ENCODE peak calls at places on chromosomes 11 and 22, in eight cellular contexts. J is A549, Z is AG04449, T is left ventricle myocardium inferior, F is dorsolateral prefrontal cortex, H is fibroblast of lung, P is kidney epithelial cell, S is GM12865. N is an unnamed sample.
A peak's percentile ranks its signal among the peaks of the same experiment; 100 is the strongest.

GRCh38 chr11:126781942-126782341 is 218.6 kb downstream of the KIRREL3 start:
- DNase-seq in H (no peak), Z (no peak), J (no peak), F (no peak), S (no peak), T (no peak), P (no peak), N (no peak)

GRCh38 chr22:39383841-39384625 is 15.5 kb upstream of the TAB1 start:
- DNase-seq in T (no peak), S (no peak), F (no peak), Z (no peak), P (no peak), H (no peak), J (no peak), N (no peak)

GRCh38 chr11:70031631-70032469 is 46.3 kb upstream of the ANO1 start:
- DNase-seq in T (no peak), P (no peak), J (no peak), H (no peak), Z (no peak), S (no peak), F (no peak), N (no peak)

GRCh38 chr11:8268530-8269461 is 5.1 kb upstream of the LMO1 start:
- DNase-seq in T (no peak), J (no peak), S (no peak), H (no peak), F (no peak), P (no peak), Z (no peak), N (no peak)

GRCh38 chr22:37204045-37204655 is 8.1 kb downstream of the SSTR3 start:
- DNase-seq in T (no peak), S (no peak), H (no peak), Z (no peak), J (no peak), F (no peak), P (no peak), N (no peak)

GRCh38 chr22:38257650-38258246 is 15.1 kb downstream of the TMEM184B start:
- DNase-seq in H (no peak), F (no peak), T (no peak), P (no peak), J (no peak), S (no peak), Z (no peak), N (no peak)

GRCh38 chr11:3109434-3109833 is 52.2 kb upstream of the CARS1 start:
- DNase-seq in T (no peak), J (no peak), P (no peak), Z (no peak), F (no peak), H (no peak), S (no peak), N (no peak)

GRCh38 chr11:28049338-28050216 is 58.4 kb downstream of the KIF18A start:
- DNase-seq in P (no peak), H (peak; percentile 55), Z (no peak), S (no peak), T (no peak), J (peak; percentile 8), F (no peak), N (no peak)

GRCh38 chr11:419248-420005 is 4.6 kb upstream of the SIGIRR start:
- DNase-seq in J (no peak), Z (no peak), S (no peak), P (no peak), T (no peak), F (no peak), H (no peak), N (no peak)

GRCh38 chr11:90407350-90407749 is 184.5 kb upstream of the CHORDC1 start:
- DNase-seq in H (no peak), T (no peak), J (no peak), P (no peak), S (no peak), F (no peak), Z (no peak), N (no peak)

GRCh38 chr22:28237783-28238182 is 318.7 kb upstream of the PITPNB start:
- DNase-seq in Z (no peak), T (no peak), F (no peak), H (no peak), P (no peak), J (no peak), S (no peak), N (no peak)

GRCh38 chr11:6594142-6594768 is 9.2 kb downstream of the RRP8 start:
- DNase-seq in S (no peak), F (no peak), T (no peak), H (no peak), Z (no peak), J (no peak), P (no peak), N (no peak)
- H3K4me3 ChIP-seq in S (no peak overlapping the region), F (no peak overlapping the region), T (no peak overlapping the region), H (no peak overlapping the region), Z (no peak overlapping the region), J (no peak overlapping the region), P (no peak overlapping the region), N (no peak overlapping the region)

DNA sequence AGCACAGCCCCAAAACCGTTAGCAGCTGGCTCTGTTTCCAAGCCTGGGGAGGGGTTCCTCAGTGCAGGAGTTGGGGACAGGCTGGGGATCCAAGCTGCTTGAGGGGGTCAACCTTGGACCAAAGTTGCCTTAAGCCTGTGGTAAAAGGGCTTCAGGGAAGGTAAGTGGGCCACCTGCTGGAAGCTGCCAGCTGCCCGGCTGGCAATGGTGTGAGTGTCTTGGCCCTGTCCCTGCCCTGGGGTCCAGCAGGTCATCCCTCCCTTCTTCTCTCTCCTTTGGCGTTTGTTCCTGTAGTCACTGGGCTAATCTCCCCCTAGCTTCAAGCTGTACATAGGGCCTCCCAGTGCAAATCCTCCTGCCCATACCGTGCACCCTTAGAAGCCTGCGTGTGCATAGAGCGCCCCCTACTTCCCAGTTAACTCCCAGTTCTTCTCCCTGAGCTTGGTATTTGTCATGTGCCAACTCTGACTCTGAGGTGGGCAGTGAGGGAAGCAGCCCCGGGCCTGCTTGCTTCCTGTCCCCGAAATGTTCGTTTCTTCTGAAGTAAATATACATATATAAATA is 4.4 kb downstream of the TMEM258 start:
- DNase-seq in P (no peak), T (no peak), H (peak; percentile 62), Z (no peak), S (peak; percentile 42), F (no peak), J (peak; percentile 85), N (peak; percentile 18)
- TF ChIP-seq CTCF in P (peak; percentile 74), T (peak; percentile 34), H (peak; percentile 53), Z (peak; percentile 53), S (peak; percentile 43), F (peak; percentile 63), J (peak; percentile 91), N (peak; percentile 80)

DNA sequence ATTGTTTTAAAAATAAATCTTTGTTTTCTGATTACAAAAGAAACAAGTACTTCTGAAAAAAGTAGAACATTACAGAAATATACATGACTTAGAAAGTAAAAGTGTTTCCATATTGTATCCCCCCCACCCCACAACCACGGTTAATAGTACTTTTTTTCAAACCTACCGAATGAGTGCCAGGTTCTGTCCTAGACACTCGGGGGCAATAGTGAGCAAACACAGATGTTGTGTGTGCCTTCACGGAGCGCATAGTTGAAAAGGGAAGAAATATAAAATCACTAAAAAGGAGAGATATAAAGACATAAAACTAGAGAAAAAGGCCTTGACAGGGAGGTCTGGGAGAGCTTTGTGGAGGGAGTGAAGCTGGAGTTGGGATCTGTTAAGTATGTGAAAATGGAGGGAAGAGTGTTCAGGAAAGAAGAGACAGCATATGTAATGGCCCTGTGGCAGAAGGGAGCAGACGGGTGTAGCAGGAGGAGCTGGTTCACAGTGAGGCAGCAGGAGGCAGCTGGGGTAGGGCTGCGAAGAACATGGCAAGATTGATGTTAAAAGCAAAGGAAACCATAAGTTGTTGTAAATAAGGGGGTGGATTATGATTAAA is 42.1 kb upstream of the ALX4 start:
- DNase-seq in H (peak; percentile 1), F (no peak), T (no peak), Z (no peak), J (peak; percentile 23), P (no peak), S (no peak), N (no peak)
- H3K4me3 ChIP-seq in H (no peak overlapping the region), F (no peak overlapping the region), T (no peak overlapping the region), Z (no peak overlapping the region), J (no peak overlapping the region), P (no peak overlapping the region), S (no peak overlapping the region), N (no peak overlapping the region)

GRCh38 chr22:35066768-35067167 is 810 bp downstream of the ISX start:
- DNase-seq in T (no peak), Z (no peak), F (no peak), H (no peak), S (no peak), J (no peak), P (no peak), N (no peak)
- TF ChIP-seq CTCF in T (no peak), Z (no peak), F (no peak), H (no peak), S (no peak), J (no peak), P (no peak), N (no peak)